ENCODE peak calls at places on chromosomes 7 and 10, in eight cellular contexts. E is LoVo, P is NCI-H1092, H is EL, C is NCI-H1417, G is anterior cingulate cortex, A is amniotic epithelial cell, N is SK-N-DZ. Q is an unnamed sample.

GRCh38 chr10:132036153-132036886 is 29.4 kb upstream of the JAKMIP3 start:
- DNase-seq in G (peak), N (peak), E (no peak), A (no peak), H (peak), C (no peak), P (no peak), Q (no peak)

GRCh38 chr10:131131726-131132561 is 179.6 kb downstream of the TCERG1L start:
- DNase-seq in A (no peak), G (peak), C (no peak), E (no peak), P (no peak), N (no peak), H (no peak), Q (no peak)

GRCh38 chr10:117694251-117694650 is 151.7 kb downstream of the EMX2 start:
- DNase-seq in P (no peak), E (no peak), N (no peak), G (no peak), A (no peak), C (no peak), H (peak), Q (no peak)

GRCh38 chr10:44968101-44968886 is 8.7 kb downstream of the RASSF4 start:
- DNase-seq in E (no peak), P (no peak), H (no peak), N (no peak), A (peak), C (no peak), G (no peak), Q (no peak)

GRCh38 chr10:132468651-132469050 is 68.9 kb upstream of the INPP5A start:
- DNase-seq in N (no peak), C (no peak), A (no peak), H (no peak), E (no peak), P (no peak), G (no peak), Q (no peak)

GRCh38 chr10:112844681-112845080 is 105.4 kb upstream of the TCF7L2 start:
- DNase-seq in N (no peak), C (no peak), H (no peak), E (no peak), G (no peak), P (no peak), A (no peak), Q (no peak)

GRCh38 chr10:126511917-126512487 is 123.7 kb upstream of the ADAM12 start:
- DNase-seq in N (no peak), C (no peak), A (no peak), G (no peak), P (no peak), E (no peak), H (no peak), Q (no peak)

GRCh38 chr7:6148724-6149360 is 117.7 kb downstream of the ANKRD61 start:
- DNase-seq in N (no peak), A (no peak), E (no peak), G (no peak), H (no peak), P (no peak), C (no peak), Q (no peak)

GRCh38 chr7:42932861-42933591 is 850 bp downstream of the MRPL32 start:
- DNase-seq in E (peak), G (no peak), P (no peak), C (no peak), N (peak), A (peak), H (peak), Q (peak)

GRCh38 chr7:129078455-129078854 is 23.5 kb upstream of the TNPO3 start:
- DNase-seq in P (no peak), A (no peak), H (no peak), E (no peak), N (no peak), G (no peak), C (no peak), Q (no peak)

GRCh38 chr7:94145602-94146001 is 141.4 kb upstream of the BET1 start:
- DNase-seq in A (no peak), H (peak), P (no peak), N (no peak), E (no peak), G (no peak), C (no peak), Q (no peak)

GRCh38 chr7:1264345-1265280 is 31.9 kb downstream of the UNCX start:
- DNase-seq in E (no peak), A (no peak), N (no peak), C (no peak), P (no peak), G (no peak), H (no peak), Q (no peak)

GRCh38 chr7:108284349-108285017 is 154.3 kb upstream of the LAMB4 start:
- DNase-seq in A (no peak), N (no peak), E (no peak), C (no peak), G (no peak), H (no peak), P (no peak), Q (no peak)

GRCh38 chr10:35735412-35735811 is 93.3 kb upstream of the FZD8 start:
- DNase-seq in H (peak), A (peak), P (no peak), G (no peak), C (no peak), N (no peak), E (no peak), Q (no peak)

GRCh38 chr10:34758447-34758996 is 56.6 kb downstream of the PARD3 start:
- DNase-seq in H (peak), P (no peak), A (peak), G (no peak), E (peak), N (no peak), C (no peak), Q (no peak)